ENCODE peak calls at places on chromosomes 11 and 22, in four cellular contexts. O is tibial nerve, D is fibroblast of lung, C is left ventricle myocardium inferior. H is an unnamed sample. For H3K9me3 and H3K27me3, the result is how much of the 10 kb centered on the place peaks cover.

GRCh38 chr22:33811208-33811607 is 109.1 kb downstream of the LARGE1 start:
- DNase-seq in C (no peak), D (no peak), O (no peak), H (no peak)

GRCh38 chr11:107549253-107549953 is 16.1 kb downstream of the ALKBH8 start:
- DNase-seq in O (no peak), C (no peak), D (no peak), H (no peak)

GRCh38 chr11:62144641-62145255 is 20.9 kb downstream of the INCENP start:
- DNase-seq in D (no peak), O (no peak), C (no peak), H (no peak)

GRCh38 chr11:111765320-111765983 is 737 bp downstream of the PPP2R1B start:
- DNase-seq in O (peak), C (no peak), D (peak), H (peak)

GRCh38 chr11:46360878-46361277 is 13.6 kb downstream of the DGKZ start:
- DNase-seq in O (no peak), D (no peak), C (no peak), H (no peak)

GRCh38 chr11:42410251-42410956 is 901.4 kb upstream of the API5 start:
- DNase-seq in D (peak), O (no peak), C (no peak), H (no peak)

GRCh38 chr11:19777342-19778102 is 64.9 kb downstream of the NAV2 start:
- DNase-seq in C (no peak), D (peak), O (no peak), H (peak)

GRCh38 chr22:37120569-37121340 is 11.2 kb upstream of the TMPRSS6 start:
- DNase-seq in O (no peak), C (no peak), D (no peak), H (no peak)

GRCh38 chr11:43957571-43957970 is 15.1 kb downstream of the C11orf96 start:
- DNase-seq in C (no peak), D (no peak), O (no peak), H (no peak)

GRCh38 chr11:8219257-8220021 is 44.2 kb downstream of the LMO1 start:
- DNase-seq in O (peak), C (no peak), D (peak), H (no peak)

GRCh38 chr11:70164705-70165104 is 38.4 kb upstream of the FADD start:
- DNase-seq in O (no peak), D (no peak), C (no peak), H (no peak)

GRCh38 chr22:28023036-28023435 is 104.0 kb upstream of the PITPNB start:
- DNase-seq in D (no peak), O (no peak), C (peak), H (peak)

GRCh38 chr11:130031056-130031455 is 28.4 kb upstream of the PRDM10 start:
- DNase-seq in O (no peak), D (no peak), C (no peak), H (no peak)

GRCh38 chr11:15775051-15775541 is 581.2 kb downstream of the SOX6 start:
- DNase-seq in C (no peak), O (no peak), D (peak), H (no peak)

GRCh38 chr22:40855960-40856512 is 403 bp downstream of the ST13 start:
- DNase-seq in C (peak), O (peak), D (peak), H (peak)

GRCh38 chr11:127238321-127238720 is 237.8 kb upstream of the KIRREL3 start:
- DNase-seq in C (no peak), O (no peak), D (no peak), H (no peak)

GRCh38 chr11:69155302-69156198 is at the start of gene SMIM38:
- DNase-seq in C (no peak), D (no peak), O (no peak), H (no peak)

GRCh38 chr11:75635009-75635909 is 33.6 kb downstream of the MAP6 start:
- DNase-seq in D (peak), O (peak), C (peak), H (no peak)

GRCh38 chr22:44473580-44473979 is 24.5 kb downstream of the RTL6 start:
- DNase-seq in C (no peak), D (no peak), O (no peak), H (no peak)

GRCh38 chr11:110305169-110306018 is 9.0 kb upstream of the RDX start:
- DNase-seq in D (peak), O (no peak), C (no peak), H (no peak)

GRCh38 chr11:17595526-17596309 is 48.7 kb downstream of the OTOG start:
- DNase-seq in C (no peak), D (no peak), O (no peak), H (no peak)

GRCh38 chr11:23772081-23772480 is 724.8 kb upstream of the LUZP2 start:
- DNase-seq in C (no peak), D (no peak), O (no peak), H (no peak)

DNA sequence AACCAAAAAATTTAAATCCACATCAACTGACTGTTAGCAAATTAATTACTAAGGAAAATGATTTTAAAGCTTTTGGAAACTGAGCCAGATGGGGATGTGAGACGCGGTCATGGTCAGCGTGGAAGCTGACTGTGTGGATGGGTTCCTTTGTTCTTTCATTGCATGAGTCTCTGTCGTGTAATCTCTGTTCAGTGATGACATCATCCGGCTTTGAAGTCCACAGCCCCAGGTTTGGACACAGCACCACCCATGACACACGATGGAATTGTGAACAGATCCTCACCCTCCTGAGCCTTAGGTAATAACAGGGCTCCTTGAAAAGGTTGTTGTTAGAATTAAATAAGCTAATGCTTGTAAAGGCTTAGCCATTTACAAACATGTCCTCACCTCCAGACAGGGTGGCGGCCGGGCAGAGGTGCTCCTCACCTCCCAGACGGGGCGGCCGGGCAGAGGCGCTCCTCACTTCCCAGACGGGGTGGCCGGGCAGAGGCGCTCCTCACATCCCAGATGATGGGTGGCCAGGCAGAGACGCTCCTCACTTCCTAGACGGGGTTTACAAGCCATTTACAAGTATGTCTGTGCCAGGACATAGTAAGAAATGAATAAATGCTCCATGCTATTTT is 677.3 kb downstream of the TBC1D22A start:
- DNase-seq in O (no peak), D (no peak), C (no peak), H (no peak)
- H3K9me3 ChIP-seq in O (under half), D (under half), C (half or more), H (under half)

DNA sequence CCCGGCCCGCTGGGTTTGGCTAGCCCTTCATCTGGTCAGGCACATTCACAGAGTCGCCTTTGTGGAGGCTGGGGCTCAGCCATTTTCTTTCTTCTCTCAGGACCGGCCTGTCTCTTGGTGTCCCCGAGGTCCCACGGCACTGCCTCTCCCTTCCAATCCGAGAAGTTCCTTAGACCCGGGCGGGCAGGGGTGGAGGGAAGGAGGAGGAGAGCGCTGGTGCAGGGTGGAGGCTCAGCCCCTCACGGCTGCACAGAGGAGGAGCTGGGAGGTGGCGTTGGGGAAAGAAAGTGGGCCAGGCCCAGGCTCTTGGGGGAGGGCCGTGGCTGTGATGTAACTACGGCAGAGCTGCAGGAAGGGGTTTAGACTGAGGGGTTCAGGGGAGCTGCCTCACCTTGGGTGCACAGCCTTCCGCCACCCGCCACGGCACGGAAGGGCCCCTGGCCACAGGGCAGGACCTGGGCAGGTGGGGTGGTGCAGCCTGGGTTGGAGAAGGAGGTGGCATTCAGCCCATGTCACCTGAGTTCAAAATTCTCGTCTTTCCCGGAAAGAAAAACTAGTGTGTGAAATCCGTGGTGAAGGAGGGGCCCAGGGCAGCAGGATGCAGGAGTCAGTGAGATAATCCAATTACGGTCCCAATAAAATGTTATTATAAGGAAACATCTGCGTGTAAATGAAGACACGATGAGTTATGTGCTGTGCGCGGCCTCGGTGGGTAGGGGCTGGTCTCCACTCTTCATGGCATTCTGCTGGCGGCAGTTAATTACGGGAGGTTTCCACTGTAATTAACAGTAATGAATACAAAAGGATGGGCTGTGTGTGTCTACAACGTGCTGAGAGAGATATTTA is 1.7 kb downstream of the BRSK2 start:
- DNase-seq in D (no peak), C (no peak), O (no peak), H (no peak)
- H3K27me3 ChIP-seq in D (under half), C (half or more), O (under half), H (under half)

GRCh38 chr22:47075568-47075967 is 313.1 kb downstream of the TBC1D22A start:
- DNase-seq in C (no peak), D (no peak), O (no peak), H (no peak)
- H3K9me3 ChIP-seq in C (under half), D (under half), O (under half), H (under half)

GRCh38 chr22:48675141-48675827 is 1152.4 kb downstream of the BRD1 start:
- DNase-seq in D (no peak), O (no peak), C (no peak), H (no peak)
- H3K27me3 ChIP-seq in D (under half), O (under half), C (under half), H (under half)

GRCh38 chr11:79195209-79195608 is 245.6 kb downstream of the TENM4 start:
- DNase-seq in D (no peak), O (no peak), C (no peak), H (no peak)

GRCh38 chr11:79198898-79199250 is 242.0 kb downstream of the TENM4 start:
- DNase-seq in C (no peak), D (peak), O (no peak), H (no peak)

GRCh38 chr11:79199729-79200354 is 241.0 kb downstream of the TENM4 start:
- DNase-seq in O (no peak), C (no peak), D (no peak), H (no peak)

GRCh38 chr11:79198203-79198897 is 242.5 kb downstream of the TENM4 start:
- DNase-seq in D (no peak), O (no peak), C (no peak), H (no peak)

DNA sequence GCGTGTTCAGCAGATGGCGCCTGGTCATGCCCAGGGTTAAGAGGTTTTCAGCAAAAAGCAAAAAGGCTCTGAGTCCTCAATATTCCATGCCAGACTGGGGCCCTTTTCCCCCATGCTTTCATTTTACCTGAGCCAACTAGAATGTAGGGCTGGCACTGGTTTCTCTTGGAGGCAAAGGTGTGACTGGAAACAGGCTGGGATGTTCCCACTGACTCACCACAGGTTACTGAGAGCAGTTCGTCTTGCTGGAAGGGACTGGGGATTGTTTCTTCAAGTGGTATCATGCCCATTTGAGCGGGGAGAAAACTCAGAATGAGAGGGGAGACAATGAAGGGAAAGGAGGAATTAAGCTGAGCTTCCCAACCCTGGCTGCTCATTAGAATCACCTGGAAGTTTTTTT is 243.9 kb downstream of the TENM4 start:
- DNase-seq in D (no peak), C (no peak), O (no peak), H (no peak)
- H3K9me3 ChIP-seq in D (under half), C (under half), O (under half), H (under half)

GRCh38 chr11:60700689-60701508 is 1.5 kb downstream of the MS4A8 start:
- DNase-seq in D (no peak), O (no peak), C (no peak), H (no peak)
- H3K27me3 ChIP-seq in D (under half), O (under half), C (under half), H (under half)